ENCODE peak calls at places on chromosomes 7 and 10, in four cellular contexts. W is glutamatergic neuron, V is RWPE1, A is kidney. H is an unnamed sample.
A peak's percentile ranks its signal among the peaks of the same experiment; 100 is the strongest.

GRCh38 chr7:158818325-158819213 is 10.7 kb downstream of the ESYT2 start:
- DNase-seq in W (peak; percentile 69), V (peak; percentile 82), A (peak; percentile 97), H (peak; percentile 64)

GRCh38 chr7:27110163-27110976 is 7.9 kb upstream of the HOXA2 start:
- DNase-seq in W (peak; percentile 59), V (peak; percentile 81), A (peak; percentile 95), H (peak; percentile 96)

GRCh38 chr7:99642099-99642498 is 25.4 kb downstream of the ZSCAN25 start:
- DNase-seq in W (no peak), V (no peak), A (no peak), H (no peak)

GRCh38 chr7:151866761-151867650 is 9.9 kb downstream of the PRKAG2 start:
- DNase-seq in W (no peak), V (no peak), A (peak; percentile 62), H (no peak)

GRCh38 chr7:124566576-124566975 is 199.0 kb downstream of the GPR37 start:
- DNase-seq in W (no peak), V (peak; percentile 49), A (no peak), H (no peak)

GRCh38 chr10:71989658-71990454 is 25.7 kb downstream of the CHST3 start:
- DNase-seq in W (no peak), V (no peak), A (no peak), H (no peak)

GRCh38 chr10:96259884-96260511 is 11.4 kb downstream of the BLNK start:
- DNase-seq in W (no peak), V (no peak), A (no peak), H (no peak)

GRCh38 chr7:142808802-142809583 is 38.2 kb downstream of the PRSS2 start:
- DNase-seq in W (no peak), V (no peak), A (peak; percentile 79), H (no peak)

GRCh38 chr10:118914626-118915025 is 114.9 kb upstream of the NANOS1 start:
- DNase-seq in W (peak; percentile 45), V (no peak), A (no peak), H (no peak)

GRCh38 chr7:94391716-94392390 is 2.8 kb upstream of the COL1A2 start:
- DNase-seq in W (no peak), V (no peak), A (peak; percentile 58), H (peak; percentile 15)

GRCh38 chr7:1807821-1808600 is 137.9 kb downstream of the ELFN1 start:
- DNase-seq in W (no peak), V (no peak), A (peak; percentile 38), H (no peak)

GRCh38 chr7:2958416-2959342 is 85.0 kb downstream of the CARD11 start:
- DNase-seq in W (no peak), V (no peak), A (no peak), H (no peak)

GRCh38 chr10:934746-935406 is 3.4 kb upstream of the LARP4B start:
- DNase-seq in W (no peak), V (no peak), A (no peak), H (no peak)

GRCh38 chr7:137619181-137619580 is 227.6 kb downstream of the DGKI start:
- DNase-seq in W (no peak), V (no peak), A (no peak), H (no peak)

GRCh38 chr7:154598864-154599263 is 404.1 kb downstream of the PAXIP1 start:
- DNase-seq in W (no peak), V (no peak), A (no peak), H (no peak)

GRCh38 chr10:61791216-61791615 is 110.3 kb upstream of the ARID5B start:
- DNase-seq in W (no peak), V (no peak), A (no peak), H (no peak)

GRCh38 chr10:95605163-95605562 is 44.0 kb upstream of the SORBS1 start:
- DNase-seq in W (no peak), V (no peak), A (no peak), H (no peak)

GRCh38 chr10:119049777-119050176 is 20.3 kb downstream of the NANOS1 start:
- DNase-seq in W (no peak), V (no peak), A (no peak), H (no peak)

GRCh38 chr10:122044045-122044661 is 55.2 kb downstream of the TACC2 start:
- DNase-seq in W (peak; percentile 30), V (no peak), A (no peak), H (peak; percentile 42)

GRCh38 chr10:7340179-7340874 is 70.5 kb downstream of the SFMBT2 start:
- DNase-seq in W (no peak), V (no peak), A (no peak), H (no peak)

GRCh38 chr10:8013619-8014018 is 40.9 kb upstream of the GATA3 start:
- DNase-seq in W (no peak), V (no peak), A (no peak), H (no peak)

GRCh38 chr7:117186218-117186617 is 136.6 kb downstream of the WNT2 start:
- DNase-seq in W (no peak), V (no peak), A (no peak), H (no peak)

GRCh38 chr10:132422931-132423813 is 26.2 kb downstream of the PWWP2B start:
- DNase-seq in W (no peak), V (no peak), A (peak; percentile 42), H (no peak)

GRCh38 chr7:1056785-1057410 is 12.6 kb downstream of the GPR146 start:
- DNase-seq in W (no peak), V (no peak), A (peak; percentile 53), H (peak; percentile 7)

GRCh38 chr10:105024184-105024583 is 383.1 kb downstream of the SORCS3 start:
- DNase-seq in W (no peak), V (no peak), A (no peak), H (no peak)

DNA sequence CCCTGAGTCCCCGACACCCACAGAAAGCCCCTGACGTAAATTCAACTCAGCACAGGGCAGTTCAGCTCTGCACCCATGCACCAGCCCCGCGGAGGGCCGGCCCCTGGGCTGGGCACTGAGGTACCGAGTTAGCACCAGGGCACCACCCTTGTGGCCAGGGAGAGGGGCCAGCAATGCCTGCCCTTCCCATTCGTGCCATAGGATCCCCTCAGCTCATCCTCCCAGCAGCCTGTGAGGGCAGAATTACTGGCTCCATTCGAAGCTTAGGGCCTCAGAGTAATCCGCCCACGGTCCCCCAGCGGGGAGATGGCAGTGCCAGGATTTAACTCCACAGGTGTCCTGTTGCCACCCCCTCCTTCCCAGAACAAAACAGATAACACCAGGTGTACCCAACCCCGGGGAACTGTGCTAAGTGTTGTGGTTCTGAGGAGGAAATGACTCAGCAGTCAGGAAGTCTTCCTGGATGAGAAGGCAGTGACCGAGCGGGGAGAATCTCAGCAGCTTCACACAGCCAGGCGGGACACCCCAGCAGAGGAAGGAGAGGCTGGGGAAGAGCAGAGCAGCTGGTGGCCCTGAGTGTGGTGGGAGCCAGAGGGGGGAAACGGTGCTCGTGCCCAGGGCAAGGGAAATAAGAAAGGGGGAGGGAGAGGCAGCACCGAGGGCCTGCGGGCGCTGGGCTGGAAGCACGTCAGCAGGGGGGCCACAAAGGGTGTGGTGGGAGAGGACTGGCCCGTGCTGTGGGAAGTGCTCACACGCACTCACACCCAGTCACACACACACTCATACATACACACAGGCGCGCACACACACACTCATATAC is 59.6 kb upstream of the CHST15 start:
- DNase-seq in W (no peak), V (peak; percentile 100), A (peak; percentile 86), H (no peak)
- TF ChIP-seq CTCF in W (no peak), V (no peak), A (no peak), H (no peak)

GRCh38 chr7:29945259-29945809 is 44.3 kb downstream of the SCRN1 start:
- DNase-seq in W (no peak), V (no peak), A (no peak), H (no peak)

GRCh38 chr7:29951206-29951605 is 38.4 kb downstream of the SCRN1 start:
- DNase-seq in W (no peak), V (no peak), A (no peak), H (no peak)

GRCh38 chr7:29950480-29950879 is 39.1 kb downstream of the SCRN1 start:
- DNase-seq in W (no peak), V (no peak), A (no peak), H (no peak)

GRCh38 chr7:29946428-29947186 is 43.0 kb downstream of the SCRN1 start:
- DNase-seq in W (no peak), V (no peak), A (no peak), H (no peak)
- TF ChIP-seq CTCF in W (no peak), V (no peak), A (peak; percentile 36), H (no peak)

DNA sequence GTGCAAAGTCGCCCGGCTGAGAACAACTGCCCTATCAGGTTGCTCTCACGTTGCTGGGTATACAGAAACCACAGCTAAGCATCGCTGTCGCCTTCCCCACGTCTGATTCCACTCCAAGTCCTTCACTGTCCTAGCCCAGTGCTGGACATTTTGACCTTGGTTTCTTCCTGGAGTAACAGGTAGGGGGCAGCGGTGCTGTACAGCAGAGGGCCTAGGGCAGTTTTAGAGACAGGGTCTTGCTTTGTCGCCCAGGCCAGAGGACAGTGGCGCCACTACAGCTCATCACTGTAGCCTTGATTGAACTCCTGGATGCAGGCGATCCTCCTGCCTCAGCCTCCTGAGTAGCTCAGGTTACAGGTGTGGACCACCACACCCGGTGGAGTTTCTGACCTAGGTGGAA is 2.6 kb downstream of the CLDN15 start:
- DNase-seq in W (peak; percentile 38), V (no peak), A (no peak), H (no peak)
- TF ChIP-seq CTCF in W (peak; percentile 31), V (peak; percentile 11), A (peak; percentile 20), H (peak; percentile 22)

DNA sequence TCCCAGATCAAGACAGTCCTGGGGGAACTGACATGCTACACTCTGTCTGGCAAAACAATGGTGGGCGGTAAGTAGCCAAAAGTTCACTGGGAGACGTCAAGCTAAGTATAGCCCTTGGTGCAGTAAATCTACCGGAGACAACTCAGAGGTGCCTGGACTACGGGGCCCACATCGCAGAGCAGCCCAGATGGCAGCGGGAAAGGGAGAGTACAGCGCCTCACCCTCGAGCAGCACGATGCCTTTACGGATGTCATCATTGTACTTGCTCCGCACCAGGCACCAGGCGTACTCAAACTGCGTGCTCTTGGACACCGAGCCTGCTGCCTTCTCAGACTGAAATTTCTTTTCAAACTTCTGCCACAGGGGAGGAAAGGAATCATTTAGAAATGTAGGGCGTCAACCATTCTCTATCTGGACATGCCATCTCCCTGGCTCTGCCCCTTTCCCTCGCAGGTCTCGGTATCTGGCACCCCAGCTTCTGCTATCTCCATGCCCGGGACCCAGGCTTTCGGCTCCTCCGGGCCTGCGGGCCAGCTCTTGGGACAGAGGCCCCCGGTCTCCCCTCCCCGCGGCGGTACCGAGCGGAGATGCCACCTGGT is 996 bp downstream of the FIS1 start:
- DNase-seq in W (no peak), V (no peak), A (no peak), H (no peak)
- TF ChIP-seq CTCF in W (no peak), V (peak; percentile 98), A (no peak), H (no peak)

GRCh38 chr10:70132098-70133029 is at the start of gene AIFM2:
- DNase-seq in W (peak; percentile 52), V (peak; percentile 92), A (peak; percentile 94), H (peak; percentile 76)
- TF ChIP-seq CTCF in W (no peak), V (no peak), A (no peak), H (no peak)

GRCh38 chr7:101534873-101535272 is 94.2 kb downstream of the MYL10 start:
- DNase-seq in W (no peak), V (no peak), A (no peak), H (no peak)
- TF ChIP-seq CTCF in W (no peak), V (no peak), A (no peak), H (no peak)

GRCh38 chr7:79298145-79298760 is 155.2 kb downstream of the MAGI2 start:
- DNase-seq in W (peak; percentile 23), V (no peak), A (no peak), H (peak; percentile 22)

GRCh38 chr7:79301419-79301818 is 152.0 kb downstream of the MAGI2 start:
- DNase-seq in W (no peak), V (no peak), A (no peak), H (no peak)

GRCh38 chr7:79307376-79307775 is 146.1 kb downstream of the MAGI2 start:
- DNase-seq in W (no peak), V (no peak), A (no peak), H (no peak)

GRCh38 chr7:79304711-79305110 is 148.8 kb downstream of the MAGI2 start:
- DNase-seq in W (no peak), V (no peak), A (no peak), H (no peak)

GRCh38 chr7:79302281-79302680 is 151.2 kb downstream of the MAGI2 start:
- DNase-seq in W (no peak), V (no peak), A (no peak), H (no peak)
- TF ChIP-seq CTCF in W (no peak), V (no peak), A (no peak), H (no peak)

H was measured in nephron progenitor cell.